ENCODE peak calls at places on chromosomes 4 and X, in five cellular contexts. E is Peyer's patch, N is T-helper 9 cell, X is AG09309, K is MM.1S. Q is an unnamed sample.

GRCh38 chr4:1169691-1170096 is 2.7 kb downstream of the SPON2 start:
- DNase-seq in E (no peak), N (no peak), X (no peak), K (no peak), Q (no peak)

GRCh38 chrX:118251251-118251650 is 94.7 kb upstream of the WDR44 start:
- DNase-seq in E (no peak), N (no peak), X (no peak), K (no peak), Q (no peak)

GRCh38 chr4:105605493-105605892 is 53.1 kb downstream of the ARHGEF38 start:
- DNase-seq in E (no peak), N (no peak), X (no peak), K (no peak), Q (no peak)

GRCh38 chr4:6906046-6906445 is 3.6 kb upstream of the TBC1D14 start:
- DNase-seq in E (no peak), N (no peak), X (no peak), K (no peak), Q (no peak)

GRCh38 chrX:147069926-147070325 is 255.4 kb upstream of the CXorf51A start:
- DNase-seq in E (no peak), N (no peak), X (no peak), K (no peak), Q (no peak)

GRCh38 chrX:19790829-19791228 is 96.6 kb downstream of the SH3KBP1 start:
- DNase-seq in E (no peak), N (no peak), X (no peak), K (no peak), Q (no peak)

GRCh38 chrX:13570245-13570573 is 808 bp downstream of the EGFL6 start:
- DNase-seq in E (no peak), N (no peak), X (no peak), K (no peak), Q (no peak)

GRCh38 chr4:53928825-53929224 is 135.6 kb downstream of the CHIC2 start:
- DNase-seq in E (no peak), N (no peak), X (peak), K (no peak), Q (no peak)

GRCh38 chr4:177163532-177163931 is 146.1 kb upstream of the NEIL3 start:
- DNase-seq in E (no peak), N (no peak), X (no peak), K (no peak), Q (no peak)

GRCh38 chr4:169270156-169270809 is 473 bp downstream of the SH3RF1 start:
- DNase-seq in E (peak), N (no peak), X (no peak), K (peak), Q (peak)

GRCh38 chr4:155854597-155855226 is 11.4 kb downstream of the ASIC5 start:
- DNase-seq in E (no peak), N (no peak), X (peak), K (peak), Q (no peak)

GRCh38 chr4:41369680-41370079 is 113.0 kb downstream of the UCHL1 start:
- DNase-seq in E (no peak), N (no peak), X (no peak), K (no peak), Q (no peak)

GRCh38 chrX:54808109-54808604 is 612 bp downstream of the MAGED2 start:
- DNase-seq in E (peak), N (peak), X (no peak), K (peak), Q (peak)

GRCh38 chr4:165164257-165164656 is 43.1 kb upstream of the KLHL2 start:
- DNase-seq in E (no peak), N (no peak), X (no peak), K (no peak), Q (no peak)

GRCh38 chrX:1196436-1196835 is 16.0 kb downstream of the CRLF2 start:
- DNase-seq in E (no peak), N (no peak), X (no peak), K (no peak), Q (no peak)

GRCh38 chr4:123603165-123603564 is 206.6 kb downstream of the SPRY1 start:
- DNase-seq in E (no peak), N (no peak), X (no peak), K (no peak), Q (no peak)

GRCh38 chrX:132561974-132562373 is 73.1 kb upstream of the MBNL3 start:
- DNase-seq in E (no peak), N (no peak), X (no peak), K (no peak), Q (no peak)

GRCh38 chrX:42149786-42150185 is 226.4 kb upstream of the CASK start:
- DNase-seq in E (no peak), N (no peak), X (no peak), K (no peak), Q (no peak)

GRCh38 chrX:123959281-123960063 is 2.0 kb upstream of the STAG2 start:
- DNase-seq in E (peak), N (peak), X (no peak), K (peak), Q (no peak)

Q was measured in Karpas-422.